ENCODE peak calls at places on chromosome 12, in five cellular contexts. O is fibroblast of lung, X is SK-N-SH, G is IMR-90, N is kidney. C is an unnamed sample.

GRCh38 chr12:48334807-48335206 is 15.9 kb downstream of the ZNF641 start:
- DNase-seq in X (no peak), N (no peak), O (no peak), G (no peak), C (no peak)

GRCh38 chr12:42213023-42213422 is 25.0 kb downstream of the YAF2 start:
- DNase-seq in O (peak; percentile 51), X (peak; percentile 51), G (peak; percentile 59), N (no peak), C (peak; percentile 13)

GRCh38 chr12:130826151-130826801 is 12.8 kb downstream of the STX2 start:
- DNase-seq in X (peak; percentile 85), N (peak; percentile 79), G (peak; percentile 69), O (peak; percentile 38), C (peak; percentile 61)

GRCh38 chr12:40602562-40602961 is 89.7 kb upstream of the CNTN1 start:
- DNase-seq in G (no peak), N (no peak), X (no peak), O (no peak), C (no peak)

GRCh38 chr12:70823182-70823976 is 97.2 kb downstream of the PTPRR start:
- DNase-seq in X (no peak), O (no peak), G (no peak), N (no peak), C (no peak)

GRCh38 chr12:122819209-122819805 is 15.9 kb upstream of the HIP1R start:
- DNase-seq in X (no peak), O (no peak), N (no peak), G (no peak), C (no peak)

GRCh38 chr12:64318605-64319004 is 72.0 kb downstream of the C12orf56 start:
- DNase-seq in G (peak; percentile 4), N (no peak), X (no peak), O (no peak), C (no peak)

GRCh38 chr12:81639196-81639595 is 120.0 kb downstream of the PPFIA2 start:
- DNase-seq in N (no peak), G (no peak), O (peak; percentile 68), X (no peak), C (no peak)

GRCh38 chr12:79936670-79937069 is 1.8 kb upstream of the PPP1R12A start:
- DNase-seq in X (no peak), N (no peak), G (no peak), O (peak; percentile 21), C (no peak)

GRCh38 chr12:89779090-89779489 is 70.5 kb upstream of the ATP2B1 start:
- DNase-seq in N (no peak), G (no peak), O (no peak), X (no peak), C (no peak)

GRCh38 chr12:89781161-89781560 is 72.5 kb upstream of the ATP2B1 start:
- DNase-seq in N (no peak), O (no peak), X (no peak), G (no peak), C (no peak)

GRCh38 chr12:89775336-89776005 is 66.8 kb upstream of the ATP2B1 start:
- DNase-seq in X (no peak), G (peak; percentile 71), N (no peak), O (peak; percentile 48), C (no peak)

GRCh38 chr12:89781961-89782360 is 73.3 kb upstream of the ATP2B1 start:
- DNase-seq in O (no peak), G (peak; percentile 49), X (no peak), N (no peak), C (no peak)

DNA sequence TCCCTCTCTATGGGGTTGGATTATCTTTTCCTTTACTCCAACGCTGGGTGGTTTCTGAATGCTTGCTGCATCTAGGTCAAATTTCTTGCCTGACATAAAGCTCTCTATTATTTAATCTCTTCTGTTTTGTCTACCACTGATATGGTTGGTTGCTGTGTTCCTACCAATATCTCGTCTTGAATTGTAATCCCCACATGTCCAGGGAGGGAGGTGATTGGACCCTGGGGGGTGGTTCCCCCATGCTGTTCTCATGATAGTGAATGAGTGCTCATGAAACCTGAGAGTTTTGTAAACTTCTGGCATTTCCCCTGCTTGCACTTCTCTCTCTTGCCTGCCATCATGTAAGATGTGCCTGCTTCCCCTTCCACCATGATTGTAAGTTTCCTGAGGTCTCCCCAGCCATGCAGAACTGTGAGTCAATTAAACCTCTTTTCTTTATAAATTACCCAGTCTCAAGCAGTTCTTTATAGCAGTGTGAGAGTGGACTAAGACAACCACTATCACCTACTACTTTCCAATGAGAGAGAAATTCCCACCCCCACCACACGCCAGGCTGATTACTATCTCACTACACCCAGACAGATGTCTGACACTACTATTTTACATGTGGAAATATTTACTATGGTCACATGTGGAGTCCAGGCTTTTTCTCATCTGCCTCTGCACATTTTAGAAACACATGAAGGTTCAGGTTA is 69.2 kb upstream of the ATP2B1 start:
- DNase-seq in X (peak; percentile 20), N (no peak), G (no peak), O (no peak), C (no peak)
- TF ChIP-seq CTCF in X (no peak), N (no peak), G (no peak), O (no peak), C (no peak)

DNA sequence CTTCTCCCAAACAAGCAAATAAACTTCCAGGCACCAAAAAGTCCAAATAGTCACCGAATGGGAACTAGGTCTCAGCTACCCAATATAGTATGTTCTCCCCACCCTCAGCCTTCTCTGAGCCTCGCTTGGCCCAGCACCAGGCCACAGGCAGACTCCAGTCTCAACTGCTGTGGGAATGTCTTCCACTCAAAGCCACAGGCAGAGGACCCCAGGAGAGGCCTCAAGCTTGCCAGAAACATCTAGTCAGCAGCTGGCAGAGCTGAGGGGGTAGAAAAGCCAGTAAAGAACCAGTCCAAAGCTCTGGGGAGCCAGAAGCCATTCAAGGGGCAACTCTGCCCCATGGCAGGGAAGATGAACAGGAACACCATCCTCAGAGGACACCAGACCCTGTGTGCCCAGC is 41.8 kb downstream of the FMNL3 start:
- DNase-seq in G (no peak), N (peak; percentile 48), O (peak; percentile 68), X (no peak), C (no peak)
- H3K9ac ChIP-seq in G (no peak overlapping the region), N (no peak overlapping the region), O (no peak overlapping the region), X (no peak overlapping the region), C (no peak overlapping the region)

DNA sequence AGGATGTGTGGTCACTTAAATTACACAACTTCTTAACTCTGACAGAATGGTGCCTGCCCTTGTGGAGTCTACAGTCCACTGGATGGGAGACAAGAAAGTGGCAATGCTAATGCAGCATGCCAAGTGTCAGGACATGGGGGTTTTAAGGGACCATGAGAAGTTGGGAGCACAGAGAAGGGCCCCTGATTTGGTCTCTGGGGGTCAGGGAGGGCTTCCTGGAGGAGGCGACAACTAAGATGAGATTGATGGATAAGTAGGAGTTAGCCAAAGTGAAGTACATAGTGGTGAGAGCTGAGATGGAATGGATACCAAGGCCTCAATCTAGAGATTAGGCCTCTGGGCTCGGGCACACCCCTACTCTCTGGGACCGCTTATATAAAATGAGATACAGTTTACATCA is 236.7 kb downstream of the CHST11 start:
- DNase-seq in O (no peak), N (no peak), G (no peak), X (no peak), C (no peak)
- H3K4me1 ChIP-seq in O (peaks cover 16% of the 10 kb centered on the region), N (no peaks in the 10 kb centered on the region), G (peaks cover 4% of the 10 kb centered on the region), X (peaks cover 1% of the 10 kb centered on the region), C (peaks cover 74% of the 10 kb centered on the region)

DNA sequence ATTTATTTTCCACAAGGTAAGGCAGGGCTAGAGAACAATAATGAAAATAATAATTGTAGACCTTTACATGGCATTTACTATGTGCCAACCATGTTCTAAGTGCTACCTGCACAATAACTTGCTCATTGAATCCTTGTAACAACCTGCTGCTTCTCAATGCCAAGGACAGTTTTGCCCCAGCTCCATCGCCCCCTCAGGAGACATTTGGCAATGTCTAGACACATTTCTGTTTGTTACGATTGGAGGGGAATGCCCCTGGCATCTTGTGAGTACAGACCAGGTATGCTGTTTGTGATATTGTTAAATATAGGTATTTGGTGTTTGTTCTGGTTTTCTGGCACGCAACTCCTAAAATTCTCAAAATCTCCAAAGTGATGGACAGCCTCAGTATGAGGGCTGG is 8.1 kb upstream of the ATXN2 start:
- DNase-seq in X (no peak), N (no peak), G (no peak), O (no peak), C (no peak)
- TF ChIP-seq CTCF in X (peak; percentile 11), N (no peak), G (no peak), O (no peak), C (peak; percentile 21)

C was measured in DND-41.